ENCODE peak calls at places on chromosomes 5 and 9, in six cellular contexts. C is fibroblast of pulmonary artery, T is heart left ventricle, P is OCI-LY7, O is GM12864, G is astrocyte. N is an unnamed sample.
A peak's percentile ranks its signal among the peaks of the same experiment; 100 is the strongest.

GRCh38 chr9:123507992-123508391 is 152.0 kb downstream of the CRB2 start:
- DNase-seq in T (no peak), P (no peak), O (no peak), G (no peak), C (peak; percentile 29), N (peak; percentile 14)

GRCh38 chr9:114482602-114483001 is 22.7 kb downstream of the WHRN start:
- DNase-seq in P (no peak), T (peak; percentile 50), C (no peak), O (no peak), G (no peak), N (no peak)

GRCh38 chr5:96331210-96331609 is 101.8 kb downstream of the PCSK1 start:
- DNase-seq in T (no peak), G (no peak), C (peak; percentile 56), O (no peak), P (no peak), N (peak; percentile 41)

GRCh38 chr5:84791153-84791552 is 406.5 kb upstream of the EDIL3 start:
- DNase-seq in C (no peak), P (no peak), G (no peak), O (no peak), T (no peak), N (no peak)

GRCh38 chr5:149153751-149154610 is 12.7 kb downstream of the ABLIM3 start:
- DNase-seq in T (peak; percentile 85), O (no peak), C (peak; percentile 67), P (no peak), G (peak; percentile 60), N (peak; percentile 93)

GRCh38 chr5:6715758-6716633 is 2.8 kb downstream of the TENT4A start:
- DNase-seq in C (no peak), O (no peak), G (no peak), T (no peak), P (peak; percentile 48), N (no peak)

GRCh38 chr9:4384750-4385149 is 84.9 kb upstream of the GLIS3 start:
- DNase-seq in O (no peak), P (no peak), T (no peak), G (no peak), C (no peak), N (no peak)

GRCh38 chr5:150750469-150750868 is 8.3 kb downstream of the DCTN4 start:
- DNase-seq in P (no peak), C (no peak), G (no peak), T (no peak), O (no peak), N (no peak)

GRCh38 chr9:79974806-79975422 is 403.1 kb downstream of the TLE4 start:
- DNase-seq in O (no peak), G (no peak), P (no peak), C (no peak), T (no peak), N (no peak)

GRCh38 chr9:115973241-115973640 is 180.3 kb upstream of the PAPPA start:
- DNase-seq in T (no peak), O (no peak), G (no peak), P (no peak), C (no peak), N (no peak)

GRCh38 chr5:121937762-121938161 is 24.0 kb upstream of the SRFBP1 start:
- DNase-seq in O (no peak), P (no peak), C (peak; percentile 19), G (peak; percentile 64), T (no peak), N (peak; percentile 49)

GRCh38 chr9:100670719-100671118 is 92.8 kb downstream of the CAVIN4 start:
- DNase-seq in O (no peak), P (peak; percentile 30), T (no peak), C (no peak), G (no peak), N (no peak)

GRCh38 chr5:36708996-36709395 is 102.6 kb downstream of the SLC1A3 start:
- DNase-seq in O (no peak), C (no peak), P (no peak), G (no peak), T (no peak), N (no peak)

GRCh38 chr5:54678737-54679136 is 161.2 kb downstream of the SNX18 start:
- DNase-seq in G (no peak), C (no peak), O (no peak), T (no peak), P (no peak), N (peak; percentile 42)

GRCh38 chr9:70435948-70436347 is 21.5 kb upstream of the KLF9 start:
- DNase-seq in C (peak; percentile 91), O (no peak), T (no peak), G (peak; percentile 61), P (no peak), N (peak; percentile 91)

GRCh38 chr5:54905246-54905770 is 80.1 kb downstream of the ESM1 start:
- DNase-seq in G (no peak), C (no peak), P (no peak), O (no peak), T (no peak), N (no peak)

GRCh38 chr5:134145061-134145757 is 30.7 kb downstream of the TCF7 start:
- DNase-seq in T (no peak), P (no peak), C (no peak), O (no peak), G (no peak), N (no peak)

GRCh38 chr5:80275347-80275746 is 19.5 kb upstream of the SERINC5 start:
- DNase-seq in C (peak; percentile 48), O (no peak), T (no peak), P (peak; percentile 70), G (peak; percentile 20), N (no peak)

GRCh38 chr5:17378346-17378984 is 119.6 kb upstream of the TAF11L2 start:
- DNase-seq in C (peak; percentile 64), O (no peak), P (no peak), T (no peak), G (peak; percentile 79), N (peak; percentile 16)

GRCh38 chr5:107456281-107456715 is 214.4 kb downstream of the EFNA5 start:
- DNase-seq in P (no peak), T (no peak), O (peak; percentile 15), G (no peak), C (no peak), N (no peak)

GRCh38 chr9:4464911-4465513 is 25.3 kb upstream of the SLC1A1 start:
- DNase-seq in T (no peak), P (no peak), C (no peak), O (peak; percentile 95), G (no peak), N (peak; percentile 0)

GRCh38 chr5:159448841-159449407 is 118.6 kb upstream of the IL12B start:
- DNase-seq in P (no peak), G (no peak), T (no peak), O (no peak), C (no peak), N (no peak)

GRCh38 chr5:93359296-93359957 is 221.6 kb downstream of the NR2F1-AS1 start:
- DNase-seq in O (no peak), G (peak; percentile 85), T (no peak), C (peak; percentile 100), P (no peak), N (peak; percentile 81)

GRCh38 chr9:110578896-110579752 is at the start of gene SVEP1:
- DNase-seq in C (peak; percentile 73), G (peak; percentile 72), T (peak; percentile 60), P (no peak), O (no peak), N (peak; percentile 74)

GRCh38 chr5:174464504-174465165 is 259.7 kb upstream of the MSX2 start:
- DNase-seq in G (no peak), P (no peak), O (no peak), T (no peak), C (no peak), N (no peak)

GRCh38 chr5:57735754-57736153 is 253.1 kb upstream of the ACTBL2 start:
- DNase-seq in O (no peak), T (no peak), P (no peak), C (peak; percentile 82), G (peak; percentile 95), N (peak; percentile 90)

DNA sequence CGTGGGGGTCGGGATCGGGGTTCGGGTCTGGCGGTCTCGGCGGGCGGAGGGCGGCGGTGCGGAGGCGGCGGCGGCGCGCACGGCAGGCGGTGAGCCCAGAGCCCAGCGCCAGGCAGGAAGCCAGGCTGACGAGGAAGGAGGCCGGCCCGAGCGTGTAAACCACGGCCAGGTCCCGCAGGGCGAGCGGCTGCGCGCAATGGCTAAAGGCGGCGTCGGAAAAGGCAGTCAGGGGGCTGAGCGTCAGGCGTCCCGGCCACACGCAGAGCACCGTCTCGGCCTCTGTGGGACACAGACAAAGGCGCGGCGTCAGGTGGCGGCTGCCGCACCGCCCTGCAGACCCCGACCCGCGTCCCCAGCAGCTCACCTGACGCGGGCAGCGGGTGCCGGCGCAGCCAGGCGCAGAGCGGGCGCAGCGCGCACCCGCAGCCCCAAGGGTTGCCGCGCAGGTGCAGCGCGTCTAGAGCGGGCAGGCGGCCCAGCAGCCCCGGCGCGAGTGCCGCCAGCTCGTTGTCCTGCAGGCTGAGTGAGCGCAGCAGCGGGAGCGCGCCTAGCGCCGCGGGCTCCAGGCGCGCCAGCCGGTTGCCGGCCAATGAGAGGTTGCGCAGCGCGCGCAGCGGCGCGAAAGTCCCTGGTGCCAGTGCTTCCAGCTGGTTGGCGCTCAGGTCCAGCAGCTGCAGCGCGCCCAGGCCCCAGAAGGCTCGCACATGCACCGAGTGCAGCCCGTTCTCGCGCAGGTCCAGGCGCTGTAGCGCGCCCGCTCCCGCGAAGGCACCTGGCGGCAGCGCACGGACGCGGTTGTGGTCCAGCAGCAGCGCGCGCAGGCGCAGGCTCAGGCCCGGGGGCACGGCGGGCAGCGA is 716 bp downstream of the LRRC26 start:
- DNase-seq in C (no peak), T (no peak), P (no peak), O (no peak), G (peak; percentile 12), N (peak; percentile 69)
- TF ChIP-seq CTCF in C (no peak), T (no peak), P (no peak), O (no peak), G (no peak), N (no peak)

DNA sequence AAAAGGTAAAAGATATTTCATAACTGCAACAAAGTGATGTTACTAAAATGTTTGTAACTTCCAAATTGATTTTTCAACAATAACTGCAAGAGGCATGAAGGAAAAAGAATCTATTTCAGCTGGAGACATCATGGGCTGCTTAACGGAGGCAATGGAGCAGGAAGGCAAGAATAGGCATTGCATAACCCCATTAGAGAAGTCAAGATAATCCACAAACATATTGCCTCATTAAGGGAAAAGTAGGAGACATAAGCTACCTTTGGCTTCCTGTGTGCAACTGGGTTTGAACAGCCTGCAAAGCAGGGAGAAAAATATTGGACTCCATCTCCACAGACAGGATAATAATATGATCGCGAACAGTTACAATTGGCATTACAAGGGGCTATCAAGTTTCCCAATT is 46.7 kb downstream of the SLCO4C1 start:
- DNase-seq in P (no peak), C (no peak), G (no peak), O (no peak), T (no peak), N (no peak)
- H3K4me3 ChIP-seq in P (no peak overlapping the region), C (no peak overlapping the region), G (no peak overlapping the region), O (no peak overlapping the region), T (no peak overlapping the region), N (no peak overlapping the region)

GRCh38 chr5:172795401-172795977 is 24.5 kb upstream of the DUSP1 start:
- DNase-seq in T (peak; percentile 93), C (peak; percentile 100), P (no peak), O (no peak), G (peak; percentile 95), N (peak; percentile 100)
- TF ChIP-seq CTCF in T (no peak), C (peak; percentile 7), P (no peak), O (no peak), G (no peak), N (no peak)

GRCh38 chr9:95076696-95077052 is 240.8 kb downstream of the FANCC start:
- DNase-seq in C (no peak), G (no peak), O (no peak), P (no peak), T (no peak), N (no peak)
- H3K4me3 ChIP-seq in C (no peak overlapping the region), G (no peak overlapping the region), O (no peak overlapping the region), P (no peak overlapping the region), T (no peak overlapping the region), N (no peak overlapping the region)